ENCODE peak calls at places on chromosomes 16 and 17, in four cellular contexts. R is Panc1, O is cardiac muscle cell, U is GF-D8. Z is an unnamed sample.

GRCh38 chr16:66367968-66368891 is 1.7 kb downstream of the CDH5 start:
- DNase-seq in R (no peak), O (no peak), U (no peak), Z (peak; percentile 39)

GRCh38 chr17:39462644-39463375 is 1.5 kb downstream of the CDK12 start:
- DNase-seq in R (no peak), O (peak; percentile 6), U (no peak), Z (peak; percentile 19)

GRCh38 chr17:14919580-14920160 is 345.5 kb downstream of the PMP22 start:
- DNase-seq in R (no peak), O (no peak), U (no peak), Z (peak; percentile 22)

GRCh38 chr16:66752958-66753357 is 1.5 kb upstream of the DYNC1LI2 start:
- DNase-seq in R (no peak), O (no peak), U (no peak), Z (no peak)

GRCh38 chr17:27601069-27601974 is 29.7 kb upstream of the LGALS9 start:
- DNase-seq in R (peak; percentile 53), O (peak; percentile 89), U (peak; percentile 15), Z (peak; percentile 90)

GRCh38 chr17:8081876-8082275 is 5.6 kb downstream of the ALOX12B start:
- DNase-seq in R (no peak), O (no peak), U (no peak), Z (no peak)

GRCh38 chr16:77732241-77732946 is 10.1 kb downstream of the NUDT7 start:
- DNase-seq in R (no peak), O (peak; percentile 2), U (no peak), Z (no peak)

GRCh38 chr16:89958068-89958467 is 9.5 kb downstream of the DEF8 start:
- DNase-seq in R (no peak), O (peak; percentile 18), U (no peak), Z (peak; percentile 82)

GRCh38 chr16:12141556-12141955 is 165.0 kb downstream of the SNX29 start:
- DNase-seq in R (no peak), O (no peak), U (no peak), Z (no peak)

GRCh38 chr17:45320931-45321461 is 4.2 kb upstream of the MAP3K14 start:
- DNase-seq in R (peak; percentile 82), O (peak; percentile 85), U (no peak), Z (no peak)

GRCh38 chr17:27570578-27570914 is 60.4 kb upstream of the LGALS9 start:
- DNase-seq in R (no peak), O (no peak), U (no peak), Z (no peak)

GRCh38 chr16:66692341-66692740 is 4.2 kb downstream of the CMTM4 start:
- DNase-seq in R (no peak), O (no peak), U (no peak), Z (no peak)

GRCh38 chr17:39527220-39527813 is 66.0 kb downstream of the CDK12 start:
- DNase-seq in R (no peak), O (peak; percentile 49), U (peak; percentile 5), Z (peak; percentile 73)

GRCh38 chr17:31722251-31723056 is 136.6 kb downstream of the COPRS start:
- DNase-seq in R (no peak), O (peak; percentile 53), U (no peak), Z (no peak)

GRCh38 chr17:29597361-29598172 is 4.6 kb downstream of the ANKRD13B start:
- DNase-seq in R (no peak), O (no peak), U (no peak), Z (peak; percentile 70)

GRCh38 chr17:52213451-52213850 is 54.9 kb upstream of the CA10 start:
- DNase-seq in R (no peak), O (no peak), U (no peak), Z (no peak)

GRCh38 chr16:1379863-1380174 is 28.1 kb downstream of the GNPTG start:
- DNase-seq in R (no peak), O (no peak), U (no peak), Z (peak; percentile 83)

GRCh38 chr17:44279586-44280344 is 11.8 kb upstream of the SLC4A1 start:
- DNase-seq in R (peak; percentile 8), O (peak; percentile 92), U (peak; percentile 32), Z (peak; percentile 89)

GRCh38 chr16:46883353-46883689 is 841 bp upstream of the GPT2 start:
- DNase-seq in R (no peak), O (no peak), U (no peak), Z (no peak)

GRCh38 chr17:30323262-30323894 is 10.5 kb downstream of the TMIGD1 start:
- DNase-seq in R (no peak), O (no peak), U (no peak), Z (no peak)

GRCh38 chr16:86048221-86048620 is 149.3 kb downstream of the IRF8 start:
- DNase-seq in R (no peak), O (no peak), U (no peak), Z (no peak)

GRCh38 chr16:51549836-51550235 is 398.8 kb upstream of the SALL1 start:
- DNase-seq in R (no peak), O (peak; percentile 40), U (no peak), Z (no peak)

GRCh38 chr16:57893559-57894389 is 77.2 kb downstream of the CNGB1 start:
- DNase-seq in R (no peak), O (peak; percentile 94), U (peak; percentile 49), Z (peak; percentile 48)

GRCh38 chr17:4559851-4560820 is at the start of gene GGT6:
- DNase-seq in R (no peak), O (no peak), U (no peak), Z (no peak)

GRCh38 chr17:28407130-28407973 is 1.3 kb upstream of the SLC46A1 start:
- DNase-seq in R (no peak), O (no peak), U (no peak), Z (peak; percentile 68)